ENCODE peak calls at places on chromosomes 2 and 18, in five cellular contexts. One of them, this sample, is unnamed.

GRCh38 chr2:230723363-230723762 is 10.7 kb downstream of the CAB39 start:
- DNase-seq in kidney epithelial cell: no peak
- DNase-seq in left ventricle myocardium inferior: no peak
- DNase-seq in transverse colon: no peak
- DNase-seq in esophagus muscularis mucosa: peak
- DNase-seq in this sample: no peak

GRCh38 chr2:98552499-98553179 is 55.7 kb downstream of the COA5 start:
- DNase-seq in kidney epithelial cell: no peak
- DNase-seq in left ventricle myocardium inferior: no peak
- DNase-seq in transverse colon: no peak
- DNase-seq in esophagus muscularis mucosa: no peak
- DNase-seq in this sample: peak

GRCh38 chr2:149490296-149490695 is 97.3 kb downstream of the MMADHC start:
- DNase-seq in kidney epithelial cell: no peak
- DNase-seq in left ventricle myocardium inferior: no peak
- DNase-seq in transverse colon: no peak
- DNase-seq in esophagus muscularis mucosa: no peak
- DNase-seq in this sample: no peak

GRCh38 chr2:97716695-97717617 is 3.6 kb downstream of the ZAP70 start:
- DNase-seq in kidney epithelial cell: no peak
- DNase-seq in left ventricle myocardium inferior: peak
- DNase-seq in transverse colon: no peak
- DNase-seq in esophagus muscularis mucosa: no peak
- DNase-seq in this sample: no peak

GRCh38 chr2:3169106-3169870 is 208.3 kb downstream of the EIPR1 start:
- DNase-seq in kidney epithelial cell: peak
- DNase-seq in left ventricle myocardium inferior: no peak
- DNase-seq in transverse colon: peak
- DNase-seq in esophagus muscularis mucosa: no peak
- DNase-seq in this sample: peak

GRCh38 chr2:36411962-36412444 is 56.4 kb downstream of the CRIM1 start:
- DNase-seq in kidney epithelial cell: peak
- DNase-seq in left ventricle myocardium inferior: no peak
- DNase-seq in transverse colon: no peak
- DNase-seq in esophagus muscularis mucosa: no peak
- DNase-seq in this sample: no peak

GRCh38 chr18:57846258-57846657 is 43.1 kb upstream of the ATP8B1 start:
- DNase-seq in kidney epithelial cell: no peak
- DNase-seq in left ventricle myocardium inferior: no peak
- DNase-seq in transverse colon: no peak
- DNase-seq in esophagus muscularis mucosa: no peak
- DNase-seq in this sample: no peak

GRCh38 chr2:157321514-157321913 is 4.1 kb downstream of the ERMN start:
- DNase-seq in kidney epithelial cell: no peak
- DNase-seq in left ventricle myocardium inferior: no peak
- DNase-seq in transverse colon: no peak
- DNase-seq in esophagus muscularis mucosa: no peak
- DNase-seq in this sample: no peak

GRCh38 chr2:74008761-74009395 is 24.2 kb downstream of the TET3 start:
- DNase-seq in kidney epithelial cell: no peak
- DNase-seq in left ventricle myocardium inferior: no peak
- DNase-seq in transverse colon: no peak
- DNase-seq in esophagus muscularis mucosa: no peak
- DNase-seq in this sample: no peak

GRCh38 chr18:10182009-10182624 is 268.3 kb downstream of the VAPA start:
- DNase-seq in kidney epithelial cell: no peak
- DNase-seq in left ventricle myocardium inferior: no peak
- DNase-seq in transverse colon: no peak
- DNase-seq in esophagus muscularis mucosa: no peak
- DNase-seq in this sample: no peak
- TF ChIP-seq CTCF in kidney epithelial cell: no peak
- TF ChIP-seq CTCF in left ventricle myocardium inferior: no peak
- TF ChIP-seq CTCF in transverse colon: no peak
- TF ChIP-seq CTCF in esophagus muscularis mucosa: no peak
- TF ChIP-seq CTCF in this sample: no peak

GRCh38 chr2:207352978-207353377 is 176.8 kb upstream of the CREB1 start:
- DNase-seq in kidney epithelial cell: no peak
- DNase-seq in left ventricle myocardium inferior: no peak
- DNase-seq in transverse colon: no peak
- DNase-seq in esophagus muscularis mucosa: no peak
- DNase-seq in this sample: no peak
- H3K4me3 ChIP-seq in kidney epithelial cell: no peak
- H3K4me3 ChIP-seq in left ventricle myocardium inferior: no peak
- H3K4me3 ChIP-seq in transverse colon: no peak
- H3K4me3 ChIP-seq in esophagus muscularis mucosa: no peak
- H3K4me3 ChIP-seq in this sample: no peak

GRCh38 chr2:26911911-26912861 is 58.3 kb upstream of the MAPRE3 start:
- DNase-seq in kidney epithelial cell: no peak
- DNase-seq in left ventricle myocardium inferior: no peak
- DNase-seq in transverse colon: no peak
- DNase-seq in esophagus muscularis mucosa: peak
- DNase-seq in this sample: no peak
- TF ChIP-seq CTCF in kidney epithelial cell: no peak
- TF ChIP-seq CTCF in left ventricle myocardium inferior: no peak
- TF ChIP-seq CTCF in transverse colon: no peak
- TF ChIP-seq CTCF in esophagus muscularis mucosa: no peak
- TF ChIP-seq CTCF in this sample: no peak

DNA sequence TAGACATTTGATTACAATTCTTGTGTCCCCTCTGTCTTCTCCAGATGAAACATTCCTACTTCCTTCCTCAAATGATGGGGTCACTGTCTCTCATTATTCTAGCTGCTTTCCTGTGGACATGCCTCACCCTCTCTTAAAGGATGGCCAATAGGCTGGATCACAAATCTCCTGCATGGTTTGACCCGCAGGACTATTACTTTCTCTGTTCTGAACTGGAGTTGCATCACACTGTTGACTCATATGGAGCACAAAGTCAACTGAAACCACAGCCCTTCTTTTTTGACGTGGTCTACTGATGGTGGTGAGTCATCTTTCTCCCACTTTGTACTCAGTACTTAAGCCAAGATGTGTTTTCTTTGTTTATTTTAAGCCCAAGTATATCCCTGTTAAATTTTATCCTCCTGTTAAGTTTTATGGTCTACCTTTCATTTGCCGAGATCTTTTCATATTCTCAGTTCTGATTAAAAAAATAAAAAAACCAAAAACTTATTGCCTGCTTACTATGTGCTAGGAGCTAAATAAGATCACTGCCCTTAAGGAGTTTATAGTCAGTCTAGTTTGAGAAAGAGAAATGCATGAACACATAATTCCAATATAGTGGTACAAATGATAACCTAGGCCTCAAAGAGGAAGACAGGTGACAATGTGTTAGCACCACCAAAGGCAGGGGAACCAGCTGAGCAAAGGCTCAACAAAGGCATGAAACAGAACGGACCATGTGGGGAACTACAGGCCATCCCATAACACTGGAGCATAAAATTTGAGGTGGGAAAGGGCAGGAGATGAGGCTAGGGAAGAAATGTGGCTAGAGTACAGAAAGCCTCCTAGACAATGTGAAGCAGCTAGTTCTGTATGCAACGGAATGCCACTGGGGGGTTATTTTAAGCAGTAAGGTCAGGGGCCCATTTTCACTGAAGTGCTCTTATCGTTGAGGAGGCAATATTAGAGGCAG is 67.6 kb upstream of the ZFP36L2 start:
- DNase-seq in kidney epithelial cell: peak
- DNase-seq in left ventricle myocardium inferior: no peak
- DNase-seq in transverse colon: no peak
- DNase-seq in esophagus muscularis mucosa: no peak
- DNase-seq in this sample: peak
- H3K4me3 ChIP-seq in kidney epithelial cell: no peak
- H3K4me3 ChIP-seq in left ventricle myocardium inferior: no peak
- H3K4me3 ChIP-seq in transverse colon: no peak
- H3K4me3 ChIP-seq in esophagus muscularis mucosa: no peak
- H3K4me3 ChIP-seq in this sample: no peak

DNA sequence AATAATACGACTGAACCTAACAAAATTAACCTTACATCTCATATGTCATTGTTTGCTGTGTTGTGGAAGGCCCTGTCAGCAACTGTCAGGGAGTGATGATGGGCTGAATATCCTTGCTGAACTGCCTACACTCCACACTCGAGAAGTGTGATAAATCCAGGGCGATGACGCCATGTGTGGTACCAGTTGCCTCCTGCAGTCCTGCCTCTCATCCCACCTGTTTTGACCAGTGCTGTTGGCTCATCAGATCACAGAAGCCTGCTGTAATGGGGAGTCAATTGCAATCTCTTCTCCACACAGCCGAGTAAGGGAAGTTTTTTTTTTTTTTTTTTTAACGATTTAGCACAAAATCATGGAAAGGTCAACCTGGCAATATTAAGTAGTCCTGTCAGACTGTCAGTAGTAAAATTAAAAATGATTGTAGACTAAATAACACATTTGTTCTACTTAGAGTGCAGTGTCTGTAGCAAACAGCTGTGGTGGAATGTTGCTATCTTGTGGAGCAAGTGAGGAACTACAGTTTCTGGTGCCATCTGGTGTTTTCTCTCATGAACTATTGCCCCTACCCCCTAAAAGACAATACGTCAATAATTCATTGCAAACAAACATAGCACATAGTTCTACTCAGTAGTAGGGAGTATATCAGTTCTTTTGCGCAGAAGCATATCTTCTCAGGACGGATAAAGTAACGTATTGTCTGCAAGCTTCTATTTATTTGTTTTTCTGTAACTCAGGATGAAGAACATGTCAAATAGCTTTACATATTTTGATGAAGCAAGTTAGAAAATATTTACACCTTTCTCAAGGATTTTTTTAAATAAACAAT is 347.6 kb downstream of the CTNNA2 start:
- DNase-seq in kidney epithelial cell: no peak
- DNase-seq in left ventricle myocardium inferior: no peak
- DNase-seq in transverse colon: no peak
- DNase-seq in esophagus muscularis mucosa: no peak
- DNase-seq in this sample: peak
- TF ChIP-seq CTCF in kidney epithelial cell: peak
- TF ChIP-seq CTCF in left ventricle myocardium inferior: peak
- TF ChIP-seq CTCF in transverse colon: peak
- TF ChIP-seq CTCF in esophagus muscularis mucosa: no peak
- TF ChIP-seq CTCF in this sample: peak

DNA sequence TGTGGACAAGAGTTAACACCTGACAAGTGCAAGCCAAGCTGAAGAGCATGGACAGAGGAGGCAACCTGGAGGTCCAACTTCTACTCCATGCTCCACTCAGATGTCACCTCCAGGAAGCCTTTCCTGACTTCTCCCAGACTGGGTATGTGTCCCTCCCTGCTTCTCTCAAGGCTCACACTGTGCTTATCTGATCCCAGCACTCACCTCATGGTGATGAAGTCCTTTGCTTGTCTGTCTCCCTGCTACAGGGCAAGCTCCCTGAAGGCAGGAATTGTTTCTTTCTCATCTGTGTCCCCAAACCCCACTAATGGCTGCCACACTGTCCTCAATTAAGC is 2.7 kb upstream of the SLC30A3 start:
- DNase-seq in kidney epithelial cell: no peak
- DNase-seq in left ventricle myocardium inferior: no peak
- DNase-seq in transverse colon: no peak
- DNase-seq in esophagus muscularis mucosa: no peak
- DNase-seq in this sample: no peak
- H3K4me3 ChIP-seq in kidney epithelial cell: no peak
- H3K4me3 ChIP-seq in left ventricle myocardium inferior: peak
- H3K4me3 ChIP-seq in transverse colon: no peak
- H3K4me3 ChIP-seq in esophagus muscularis mucosa: no peak
- H3K4me3 ChIP-seq in this sample: no peak

DNA sequence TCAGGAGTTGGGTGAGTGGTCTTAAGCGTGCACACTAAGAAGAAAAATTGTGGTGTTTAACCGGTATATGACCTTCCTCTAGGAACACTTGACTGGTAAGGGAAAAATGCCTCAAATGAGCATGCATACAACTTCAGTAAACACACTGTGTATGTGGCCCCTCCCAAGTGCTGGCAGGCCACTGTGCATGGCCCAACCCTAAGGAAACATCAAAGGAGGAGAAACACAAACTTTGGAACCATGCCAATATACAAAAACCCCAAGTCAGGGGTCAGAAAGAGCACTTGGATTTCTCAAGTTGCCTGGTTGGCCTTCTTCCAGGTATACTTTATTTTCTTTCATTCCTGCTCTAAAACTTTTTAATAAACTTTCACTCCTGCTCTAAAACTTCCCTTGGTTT is 308.9 kb upstream of the LRRTM4 start:
- DNase-seq in kidney epithelial cell: no peak
- DNase-seq in left ventricle myocardium inferior: no peak
- DNase-seq in transverse colon: no peak
- DNase-seq in esophagus muscularis mucosa: no peak
- DNase-seq in this sample: no peak
- TF ChIP-seq CTCF in kidney epithelial cell: no peak
- TF ChIP-seq CTCF in left ventricle myocardium inferior: no peak
- TF ChIP-seq CTCF in transverse colon: no peak
- TF ChIP-seq CTCF in esophagus muscularis mucosa: no peak
- TF ChIP-seq CTCF in this sample: no peak

DNA sequence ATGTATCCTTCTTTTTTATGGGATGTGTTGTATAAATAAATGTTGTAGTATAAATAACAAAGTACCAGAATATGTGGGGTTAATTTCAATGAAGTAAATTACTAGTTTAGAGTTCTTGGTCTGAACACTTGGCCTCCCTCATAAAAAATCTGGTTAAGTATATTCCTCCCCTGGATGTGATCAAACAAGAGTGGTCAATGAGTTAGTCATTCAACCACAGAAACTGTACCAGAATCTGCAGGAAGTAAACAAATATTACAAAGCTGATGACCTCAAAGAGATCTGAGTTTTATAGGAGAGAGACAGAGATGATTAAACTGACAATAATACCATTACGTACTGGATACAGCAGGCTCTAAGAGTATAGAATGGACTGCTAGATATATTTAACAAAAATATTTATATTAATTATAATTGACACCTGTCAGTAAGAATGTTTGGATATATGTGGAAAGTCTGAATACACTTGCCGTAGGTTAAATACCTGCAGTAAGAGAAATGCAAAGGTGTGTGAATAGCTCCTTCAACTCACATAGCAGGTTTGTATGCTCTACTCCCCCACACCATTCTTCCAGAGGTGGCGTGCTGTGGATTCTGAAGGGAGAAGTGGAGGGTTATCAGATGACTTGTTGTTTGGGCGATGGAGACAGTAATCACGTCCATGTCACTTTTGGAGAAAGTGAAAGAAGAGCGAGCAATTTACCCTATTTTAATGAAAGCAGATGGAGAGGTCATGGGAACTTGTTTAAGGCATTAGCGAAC is 108.3 kb upstream of the LRATD1 start:
- DNase-seq in kidney epithelial cell: peak
- DNase-seq in left ventricle myocardium inferior: no peak
- DNase-seq in transverse colon: no peak
- DNase-seq in esophagus muscularis mucosa: peak
- DNase-seq in this sample: peak
- H3K4me3 ChIP-seq in kidney epithelial cell: no peak
- H3K4me3 ChIP-seq in left ventricle myocardium inferior: no peak
- H3K4me3 ChIP-seq in transverse colon: no peak
- H3K4me3 ChIP-seq in esophagus muscularis mucosa: no peak
- H3K4me3 ChIP-seq in this sample: no peak

DNA sequence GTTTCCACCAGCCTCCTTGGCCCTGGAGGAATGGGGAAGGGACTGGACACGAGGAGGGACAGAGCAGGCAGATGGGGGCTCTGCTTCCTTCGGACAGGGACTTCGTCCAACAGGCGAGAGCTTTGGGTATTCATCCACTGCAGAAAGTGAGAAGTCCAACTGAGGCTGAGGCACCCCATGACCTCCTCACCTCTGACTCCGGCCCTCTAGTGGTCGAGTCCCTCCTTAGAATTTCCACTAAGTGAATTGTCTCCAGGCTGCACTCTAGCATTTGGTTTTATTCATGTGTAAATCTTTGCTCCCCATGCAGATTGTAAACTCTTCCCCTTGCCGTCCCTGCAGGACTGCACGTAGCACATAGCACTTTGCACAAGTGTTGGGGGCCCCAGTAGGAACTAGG is 75.6 kb downstream of the TMEM247 start:
- DNase-seq in kidney epithelial cell: no peak
- DNase-seq in left ventricle myocardium inferior: no peak
- DNase-seq in transverse colon: no peak
- DNase-seq in esophagus muscularis mucosa: peak
- DNase-seq in this sample: no peak
- TF ChIP-seq CTCF in kidney epithelial cell: peak
- TF ChIP-seq CTCF in left ventricle myocardium inferior: peak
- TF ChIP-seq CTCF in transverse colon: no peak
- TF ChIP-seq CTCF in esophagus muscularis mucosa: no peak
- TF ChIP-seq CTCF in this sample: no peak

GRCh38 chr2:215815960-215816359 is 197.4 kb downstream of the MREG start:
- DNase-seq in kidney epithelial cell: no peak
- DNase-seq in left ventricle myocardium inferior: no peak
- DNase-seq in transverse colon: no peak
- DNase-seq in esophagus muscularis mucosa: no peak
- DNase-seq in this sample: no peak
- H3K4me3 ChIP-seq in kidney epithelial cell: no peak
- H3K4me3 ChIP-seq in left ventricle myocardium inferior: no peak
- H3K4me3 ChIP-seq in transverse colon: no peak
- H3K4me3 ChIP-seq in esophagus muscularis mucosa: no peak
- H3K4me3 ChIP-seq in this sample: no peak

This sample was measured in AG04449.